ENCODE peak calls at places on chromosomes 6 and 20, in six cellular contexts. N is aorta; Y is glomerular endothelial cell; Q is astrocyte of the spinal cord; B is HuH-7.5; K is activated CD4-positive, alpha-beta T cell treated with anti-CD3 and anti-CD28 coated beads, Interleukin-2, amount 50 U/mL, for 1 hour. U is an unnamed sample.

GRCh38 chr20:32965115-32965514 is 39.1 kb downstream of the SUN5 start:
- DNase-seq in N (no peak), Y (no peak), Q (no peak), B (no peak), K (no peak), U (no peak)

GRCh38 chr20:63342561-63343459 is 18.3 kb downstream of the CHRNA4 start:
- DNase-seq in N (no peak), Y (no peak), Q (no peak), B (no peak), K (no peak), U (no peak)

GRCh38 chr6:37004044-37004984 is 1.1 kb upstream of the FGD2 start:
- DNase-seq in N (peak; percentile 17), Y (no peak), Q (no peak), B (no peak), K (no peak), U (no peak)

GRCh38 chr6:11341867-11342266 is 109.4 kb upstream of the NEDD9 start:
- DNase-seq in N (no peak), Y (no peak), Q (no peak), B (no peak), K (no peak), U (no peak)

GRCh38 chr6:76351275-76351674 is 278.8 kb upstream of the IMPG1 start:
- DNase-seq in N (no peak), Y (no peak), Q (no peak), B (peak; percentile 4), K (no peak), U (no peak)

GRCh38 chr6:111177131-111177530 is 89.8 kb downstream of the SLC16A10 start:
- DNase-seq in N (no peak), Y (no peak), Q (no peak), B (no peak), K (no peak), U (no peak)

GRCh38 chr6:34226731-34227586 is 9.7 kb upstream of the HMGA1 start:
- DNase-seq in N (no peak), Y (no peak), Q (no peak), B (no peak), K (no peak), U (no peak)

GRCh38 chr6:166716910-166717617 is 90.0 kb upstream of the RPS6KA2 start:
- DNase-seq in N (no peak), Y (no peak), Q (no peak), B (no peak), K (no peak), U (no peak)

GRCh38 chr6:152625213-152625612 is 11.9 kb downstream of the SYNE1 start:
- DNase-seq in N (no peak), Y (no peak), Q (no peak), B (no peak), K (no peak), U (no peak)

GRCh38 chr20:17023811-17024210 is 203.0 kb upstream of the PCSK2 start:
- DNase-seq in N (no peak), Y (no peak), Q (no peak), B (no peak), K (no peak), U (no peak)

GRCh38 chr20:48295966-48296421 is 510.7 kb upstream of the SULF2 start:
- DNase-seq in N (no peak), Y (no peak), Q (peak; percentile 68), B (no peak), K (no peak), U (no peak)

GRCh38 chr6:141510803-141511202 is 621.9 kb upstream of the GJE1 start:
- DNase-seq in N (no peak), Y (no peak), Q (no peak), B (no peak), K (no peak), U (no peak)

GRCh38 chr6:3612341-3613041 is 139.0 kb downstream of the PXDC1 start:
- DNase-seq in N (no peak), Y (no peak), Q (peak; percentile 93), B (no peak), K (no peak), U (peak; percentile 87)

GRCh38 chr6:26033942-26034354 is 53.3 kb upstream of the HFE start:
- DNase-seq in N (no peak), Y (no peak), Q (no peak), B (no peak), K (no peak), U (no peak)